ENCODE peak calls at places on chromosomes 13 and 19, in ten cellular contexts. One of them, this sample, is unnamed.

GRCh38 chr13:98144501-98145350 is 1.8 kb downstream of the FARP1 start:
- DNase-seq in iPS-NIHi11: peak
- DNase-seq in stimulated activated CD4-positive, alpha-beta T cell treated with anti-CD3 and anti-CD28 coated beads, Interleukin-1b, Interleukin-23, amount 100 ng/mL, for 24 hours: no peak
- DNase-seq in Peyer's patch: no peak
- DNase-seq in HTR-8/SVneo: no peak
- DNase-seq in ascending aorta: no peak
- DNase-seq in DMS 273 treated with DMSO at 0.1 percent for 48 hours: peak
- DNase-seq in SHP77 treated with DMSO at 0.1 percent for 48 hours: peak
- DNase-seq in WTC11: peak
- DNase-seq in stimulated activated CD8-positive, alpha-beta memory T cell treated with anti-CD3 and anti-CD28 coated beads, Interleukin-15, amount 100 ng/mL, for 1 hour: no peak
- DNase-seq in this sample: no peak

GRCh38 chr13:54029226-54029625 is 1000.6 kb downstream of the OLFM4 start:
- DNase-seq in WTC11: no peak
- DNase-seq in DMS 273 treated with DMSO at 0.1 percent for 48 hours: no peak
- DNase-seq in iPS-NIHi11: peak
- DNase-seq in ascending aorta: no peak
- DNase-seq in stimulated activated CD8-positive, alpha-beta memory T cell treated with anti-CD3 and anti-CD28 coated beads, Interleukin-15, amount 100 ng/mL, for 1 hour: no peak
- DNase-seq in HTR-8/SVneo: no peak
- DNase-seq in Peyer's patch: no peak
- DNase-seq in stimulated activated CD4-positive, alpha-beta T cell treated with anti-CD3 and anti-CD28 coated beads, Interleukin-1b, Interleukin-23, amount 100 ng/mL, for 24 hours: no peak
- DNase-seq in SHP77 treated with DMSO at 0.1 percent for 48 hours: no peak
- DNase-seq in this sample: no peak

GRCh38 chr19:46299004-46299509 is 2.2 kb downstream of the HIF3A start:
- DNase-seq in ascending aorta: peak
- DNase-seq in Peyer's patch: peak
- DNase-seq in HTR-8/SVneo: peak
- DNase-seq in DMS 273 treated with DMSO at 0.1 percent for 48 hours: peak
- DNase-seq in iPS-NIHi11: peak
- DNase-seq in WTC11: no peak
- DNase-seq in stimulated activated CD4-positive, alpha-beta T cell treated with anti-CD3 and anti-CD28 coated beads, Interleukin-1b, Interleukin-23, amount 100 ng/mL, for 24 hours: no peak
- DNase-seq in SHP77 treated with DMSO at 0.1 percent for 48 hours: peak
- DNase-seq in stimulated activated CD8-positive, alpha-beta memory T cell treated with anti-CD3 and anti-CD28 coated beads, Interleukin-15, amount 100 ng/mL, for 1 hour: no peak
- DNase-seq in this sample: no peak

GRCh38 chr19:18007605-18007938 is 398 bp upstream of the ARRDC2 start:
- DNase-seq in Peyer's patch: no peak
- DNase-seq in stimulated activated CD8-positive, alpha-beta memory T cell treated with anti-CD3 and anti-CD28 coated beads, Interleukin-15, amount 100 ng/mL, for 1 hour: no peak
- DNase-seq in SHP77 treated with DMSO at 0.1 percent for 48 hours: no peak
- DNase-seq in HTR-8/SVneo: no peak
- DNase-seq in DMS 273 treated with DMSO at 0.1 percent for 48 hours: no peak
- DNase-seq in WTC11: no peak
- DNase-seq in ascending aorta: no peak
- DNase-seq in iPS-NIHi11: no peak
- DNase-seq in stimulated activated CD4-positive, alpha-beta T cell treated with anti-CD3 and anti-CD28 coated beads, Interleukin-1b, Interleukin-23, amount 100 ng/mL, for 24 hours: no peak
- DNase-seq in this sample: no peak

GRCh38 chr19:34353546-34353945 is 11.4 kb upstream of the GPI start:
- DNase-seq in ascending aorta: no peak
- DNase-seq in stimulated activated CD8-positive, alpha-beta memory T cell treated with anti-CD3 and anti-CD28 coated beads, Interleukin-15, amount 100 ng/mL, for 1 hour: no peak
- DNase-seq in WTC11: no peak
- DNase-seq in iPS-NIHi11: no peak
- DNase-seq in HTR-8/SVneo: no peak
- DNase-seq in stimulated activated CD4-positive, alpha-beta T cell treated with anti-CD3 and anti-CD28 coated beads, Interleukin-1b, Interleukin-23, amount 100 ng/mL, for 24 hours: no peak
- DNase-seq in SHP77 treated with DMSO at 0.1 percent for 48 hours: peak
- DNase-seq in DMS 273 treated with DMSO at 0.1 percent for 48 hours: no peak
- DNase-seq in Peyer's patch: no peak
- DNase-seq in this sample: no peak

GRCh38 chr13:30735025-30735967 is at the start of gene ALOX5AP:
- DNase-seq in HTR-8/SVneo: no peak
- DNase-seq in ascending aorta: no peak
- DNase-seq in stimulated activated CD8-positive, alpha-beta memory T cell treated with anti-CD3 and anti-CD28 coated beads, Interleukin-15, amount 100 ng/mL, for 1 hour: no peak
- DNase-seq in iPS-NIHi11: no peak
- DNase-seq in SHP77 treated with DMSO at 0.1 percent for 48 hours: no peak
- DNase-seq in DMS 273 treated with DMSO at 0.1 percent for 48 hours: no peak
- DNase-seq in stimulated activated CD4-positive, alpha-beta T cell treated with anti-CD3 and anti-CD28 coated beads, Interleukin-1b, Interleukin-23, amount 100 ng/mL, for 24 hours: no peak
- DNase-seq in WTC11: no peak
- DNase-seq in Peyer's patch: peak
- DNase-seq in this sample: peak

GRCh38 chr19:45523642-45524256 is 16.5 kb downstream of the VASP start:
- DNase-seq in Peyer's patch: peak
- DNase-seq in stimulated activated CD8-positive, alpha-beta memory T cell treated with anti-CD3 and anti-CD28 coated beads, Interleukin-15, amount 100 ng/mL, for 1 hour: peak
- DNase-seq in SHP77 treated with DMSO at 0.1 percent for 48 hours: peak
- DNase-seq in iPS-NIHi11: peak
- DNase-seq in stimulated activated CD4-positive, alpha-beta T cell treated with anti-CD3 and anti-CD28 coated beads, Interleukin-1b, Interleukin-23, amount 100 ng/mL, for 24 hours: peak
- DNase-seq in DMS 273 treated with DMSO at 0.1 percent for 48 hours: peak
- DNase-seq in HTR-8/SVneo: peak
- DNase-seq in ascending aorta: peak
- DNase-seq in WTC11: peak
- DNase-seq in this sample: peak

GRCh38 chr19:10036601-10037071 is 23.4 kb downstream of the RDH8 start:
- DNase-seq in stimulated activated CD8-positive, alpha-beta memory T cell treated with anti-CD3 and anti-CD28 coated beads, Interleukin-15, amount 100 ng/mL, for 1 hour: no peak
- DNase-seq in iPS-NIHi11: no peak
- DNase-seq in ascending aorta: no peak
- DNase-seq in HTR-8/SVneo: no peak
- DNase-seq in Peyer's patch: no peak
- DNase-seq in SHP77 treated with DMSO at 0.1 percent for 48 hours: no peak
- DNase-seq in DMS 273 treated with DMSO at 0.1 percent for 48 hours: no peak
- DNase-seq in WTC11: no peak
- DNase-seq in stimulated activated CD4-positive, alpha-beta T cell treated with anti-CD3 and anti-CD28 coated beads, Interleukin-1b, Interleukin-23, amount 100 ng/mL, for 24 hours: no peak
- DNase-seq in this sample: no peak

GRCh38 chr13:43787998-43788397 is 1.2 kb upstream of the ENOX1 start:
- DNase-seq in SHP77 treated with DMSO at 0.1 percent for 48 hours: no peak
- DNase-seq in Peyer's patch: no peak
- DNase-seq in WTC11: peak
- DNase-seq in DMS 273 treated with DMSO at 0.1 percent for 48 hours: peak
- DNase-seq in ascending aorta: no peak
- DNase-seq in HTR-8/SVneo: no peak
- DNase-seq in stimulated activated CD4-positive, alpha-beta T cell treated with anti-CD3 and anti-CD28 coated beads, Interleukin-1b, Interleukin-23, amount 100 ng/mL, for 24 hours: no peak
- DNase-seq in stimulated activated CD8-positive, alpha-beta memory T cell treated with anti-CD3 and anti-CD28 coated beads, Interleukin-15, amount 100 ng/mL, for 1 hour: no peak
- DNase-seq in iPS-NIHi11: no peak
- DNase-seq in this sample: no peak

GRCh38 chr13:93776936-93777335 is 550.3 kb downstream of the GPC6 start:
- DNase-seq in iPS-NIHi11: no peak
- DNase-seq in WTC11: no peak
- DNase-seq in ascending aorta: no peak
- DNase-seq in stimulated activated CD4-positive, alpha-beta T cell treated with anti-CD3 and anti-CD28 coated beads, Interleukin-1b, Interleukin-23, amount 100 ng/mL, for 24 hours: no peak
- DNase-seq in SHP77 treated with DMSO at 0.1 percent for 48 hours: no peak
- DNase-seq in stimulated activated CD8-positive, alpha-beta memory T cell treated with anti-CD3 and anti-CD28 coated beads, Interleukin-15, amount 100 ng/mL, for 1 hour: no peak
- DNase-seq in HTR-8/SVneo: no peak
- DNase-seq in Peyer's patch: no peak
- DNase-seq in DMS 273 treated with DMSO at 0.1 percent for 48 hours: no peak
- DNase-seq in this sample: no peak

GRCh38 chr13:94192576-94192975 is 286.9 kb downstream of the DCT start:
- DNase-seq in stimulated activated CD4-positive, alpha-beta T cell treated with anti-CD3 and anti-CD28 coated beads, Interleukin-1b, Interleukin-23, amount 100 ng/mL, for 24 hours: no peak
- DNase-seq in WTC11: peak
- DNase-seq in DMS 273 treated with DMSO at 0.1 percent for 48 hours: no peak
- DNase-seq in SHP77 treated with DMSO at 0.1 percent for 48 hours: peak
- DNase-seq in iPS-NIHi11: peak
- DNase-seq in ascending aorta: no peak
- DNase-seq in Peyer's patch: no peak
- DNase-seq in stimulated activated CD8-positive, alpha-beta memory T cell treated with anti-CD3 and anti-CD28 coated beads, Interleukin-15, amount 100 ng/mL, for 1 hour: no peak
- DNase-seq in HTR-8/SVneo: no peak
- DNase-seq in this sample: no peak

GRCh38 chr19:19427935-19428334 is 22.5 kb downstream of the GATAD2A start:
- DNase-seq in SHP77 treated with DMSO at 0.1 percent for 48 hours: no peak
- DNase-seq in HTR-8/SVneo: no peak
- DNase-seq in DMS 273 treated with DMSO at 0.1 percent for 48 hours: no peak
- DNase-seq in stimulated activated CD8-positive, alpha-beta memory T cell treated with anti-CD3 and anti-CD28 coated beads, Interleukin-15, amount 100 ng/mL, for 1 hour: no peak
- DNase-seq in Peyer's patch: no peak
- DNase-seq in stimulated activated CD4-positive, alpha-beta T cell treated with anti-CD3 and anti-CD28 coated beads, Interleukin-1b, Interleukin-23, amount 100 ng/mL, for 24 hours: no peak
- DNase-seq in WTC11: no peak
- DNase-seq in ascending aorta: no peak
- DNase-seq in iPS-NIHi11: no peak
- DNase-seq in this sample: no peak

GRCh38 chr19:48516536-48516935 is 4.9 kb upstream of the LMTK3 start:
- DNase-seq in stimulated activated CD8-positive, alpha-beta memory T cell treated with anti-CD3 and anti-CD28 coated beads, Interleukin-15, amount 100 ng/mL, for 1 hour: no peak
- DNase-seq in ascending aorta: no peak
- DNase-seq in Peyer's patch: no peak
- DNase-seq in stimulated activated CD4-positive, alpha-beta T cell treated with anti-CD3 and anti-CD28 coated beads, Interleukin-1b, Interleukin-23, amount 100 ng/mL, for 24 hours: no peak
- DNase-seq in DMS 273 treated with DMSO at 0.1 percent for 48 hours: no peak
- DNase-seq in HTR-8/SVneo: no peak
- DNase-seq in iPS-NIHi11: no peak
- DNase-seq in SHP77 treated with DMSO at 0.1 percent for 48 hours: no peak
- DNase-seq in WTC11: no peak
- DNase-seq in this sample: no peak

GRCh38 chr19:10686661-10687517 is 14.3 kb upstream of the QTRT1 start:
- DNase-seq in WTC11: no peak
- DNase-seq in SHP77 treated with DMSO at 0.1 percent for 48 hours: no peak
- DNase-seq in ascending aorta: no peak
- DNase-seq in stimulated activated CD8-positive, alpha-beta memory T cell treated with anti-CD3 and anti-CD28 coated beads, Interleukin-15, amount 100 ng/mL, for 1 hour: no peak
- DNase-seq in Peyer's patch: no peak
- DNase-seq in HTR-8/SVneo: no peak
- DNase-seq in DMS 273 treated with DMSO at 0.1 percent for 48 hours: no peak
- DNase-seq in stimulated activated CD4-positive, alpha-beta T cell treated with anti-CD3 and anti-CD28 coated beads, Interleukin-1b, Interleukin-23, amount 100 ng/mL, for 24 hours: no peak
- DNase-seq in iPS-NIHi11: no peak
- DNase-seq in this sample: no peak

GRCh38 chr19:41967056-41967783 is 8.1 kb upstream of the RABAC1 start:
- DNase-seq in HTR-8/SVneo: no peak
- DNase-seq in SHP77 treated with DMSO at 0.1 percent for 48 hours: no peak
- DNase-seq in stimulated activated CD8-positive, alpha-beta memory T cell treated with anti-CD3 and anti-CD28 coated beads, Interleukin-15, amount 100 ng/mL, for 1 hour: no peak
- DNase-seq in ascending aorta: no peak
- DNase-seq in DMS 273 treated with DMSO at 0.1 percent for 48 hours: no peak
- DNase-seq in Peyer's patch: no peak
- DNase-seq in iPS-NIHi11: no peak
- DNase-seq in stimulated activated CD4-positive, alpha-beta T cell treated with anti-CD3 and anti-CD28 coated beads, Interleukin-1b, Interleukin-23, amount 100 ng/mL, for 24 hours: no peak
- DNase-seq in WTC11: no peak
- DNase-seq in this sample: no peak

GRCh38 chr13:114140131-114140908 is 7.9 kb upstream of the RASA3 start:
- DNase-seq in SHP77 treated with DMSO at 0.1 percent for 48 hours: no peak
- DNase-seq in stimulated activated CD4-positive, alpha-beta T cell treated with anti-CD3 and anti-CD28 coated beads, Interleukin-1b, Interleukin-23, amount 100 ng/mL, for 24 hours: no peak
- DNase-seq in HTR-8/SVneo: no peak
- DNase-seq in iPS-NIHi11: no peak
- DNase-seq in Peyer's patch: peak
- DNase-seq in DMS 273 treated with DMSO at 0.1 percent for 48 hours: no peak
- DNase-seq in stimulated activated CD8-positive, alpha-beta memory T cell treated with anti-CD3 and anti-CD28 coated beads, Interleukin-15, amount 100 ng/mL, for 1 hour: no peak
- DNase-seq in ascending aorta: no peak
- DNase-seq in WTC11: peak
- DNase-seq in this sample: peak

GRCh38 chr19:38564981-38565685 is 52.6 kb downstream of the MAP4K1 start:
- DNase-seq in DMS 273 treated with DMSO at 0.1 percent for 48 hours: no peak
- DNase-seq in Peyer's patch: peak
- DNase-seq in SHP77 treated with DMSO at 0.1 percent for 48 hours: no peak
- DNase-seq in ascending aorta: no peak
- DNase-seq in stimulated activated CD8-positive, alpha-beta memory T cell treated with anti-CD3 and anti-CD28 coated beads, Interleukin-15, amount 100 ng/mL, for 1 hour: no peak
- DNase-seq in iPS-NIHi11: peak
- DNase-seq in stimulated activated CD4-positive, alpha-beta T cell treated with anti-CD3 and anti-CD28 coated beads, Interleukin-1b, Interleukin-23, amount 100 ng/mL, for 24 hours: no peak
- DNase-seq in WTC11: no peak
- DNase-seq in HTR-8/SVneo: no peak
- DNase-seq in this sample: peak

GRCh38 chr13:73870036-73870741 is 264.0 kb downstream of the KLF12 start:
- DNase-seq in Peyer's patch: no peak
- DNase-seq in SHP77 treated with DMSO at 0.1 percent for 48 hours: no peak
- DNase-seq in stimulated activated CD8-positive, alpha-beta memory T cell treated with anti-CD3 and anti-CD28 coated beads, Interleukin-15, amount 100 ng/mL, for 1 hour: no peak
- DNase-seq in DMS 273 treated with DMSO at 0.1 percent for 48 hours: no peak
- DNase-seq in stimulated activated CD4-positive, alpha-beta T cell treated with anti-CD3 and anti-CD28 coated beads, Interleukin-1b, Interleukin-23, amount 100 ng/mL, for 24 hours: no peak
- DNase-seq in WTC11: no peak
- DNase-seq in HTR-8/SVneo: no peak
- DNase-seq in ascending aorta: no peak
- DNase-seq in iPS-NIHi11: no peak
- DNase-seq in this sample: no peak

GRCh38 chr13:48393698-48394085 is 19.2 kb downstream of the LPAR6 start:
- DNase-seq in stimulated activated CD4-positive, alpha-beta T cell treated with anti-CD3 and anti-CD28 coated beads, Interleukin-1b, Interleukin-23, amount 100 ng/mL, for 24 hours: no peak
- DNase-seq in HTR-8/SVneo: no peak
- DNase-seq in Peyer's patch: no peak
- DNase-seq in stimulated activated CD8-positive, alpha-beta memory T cell treated with anti-CD3 and anti-CD28 coated beads, Interleukin-15, amount 100 ng/mL, for 1 hour: no peak
- DNase-seq in DMS 273 treated with DMSO at 0.1 percent for 48 hours: no peak
- DNase-seq in WTC11: no peak
- DNase-seq in SHP77 treated with DMSO at 0.1 percent for 48 hours: no peak
- DNase-seq in iPS-NIHi11: no peak
- DNase-seq in ascending aorta: no peak
- DNase-seq in this sample: no peak

GRCh38 chr19:2081873-2082810 is 14.0 kb downstream of the MOB3A start:
- DNase-seq in SHP77 treated with DMSO at 0.1 percent for 48 hours: no peak
- DNase-seq in iPS-NIHi11: no peak
- DNase-seq in DMS 273 treated with DMSO at 0.1 percent for 48 hours: no peak
- DNase-seq in Peyer's patch: peak
- DNase-seq in stimulated activated CD4-positive, alpha-beta T cell treated with anti-CD3 and anti-CD28 coated beads, Interleukin-1b, Interleukin-23, amount 100 ng/mL, for 24 hours: no peak
- DNase-seq in HTR-8/SVneo: no peak
- DNase-seq in ascending aorta: no peak
- DNase-seq in WTC11: no peak
- DNase-seq in stimulated activated CD8-positive, alpha-beta memory T cell treated with anti-CD3 and anti-CD28 coated beads, Interleukin-15, amount 100 ng/mL, for 1 hour: no peak
- DNase-seq in this sample: no peak

GRCh38 chr13:114026128-114026880 is 52.4 kb upstream of the C13orf46 start:
- DNase-seq in iPS-NIHi11: no peak
- DNase-seq in SHP77 treated with DMSO at 0.1 percent for 48 hours: no peak
- DNase-seq in WTC11: no peak
- DNase-seq in ascending aorta: no peak
- DNase-seq in DMS 273 treated with DMSO at 0.1 percent for 48 hours: no peak
- DNase-seq in stimulated activated CD4-positive, alpha-beta T cell treated with anti-CD3 and anti-CD28 coated beads, Interleukin-1b, Interleukin-23, amount 100 ng/mL, for 24 hours: no peak
- DNase-seq in HTR-8/SVneo: no peak
- DNase-seq in stimulated activated CD8-positive, alpha-beta memory T cell treated with anti-CD3 and anti-CD28 coated beads, Interleukin-15, amount 100 ng/mL, for 1 hour: no peak
- DNase-seq in Peyer's patch: no peak
- DNase-seq in this sample: no peak

GRCh38 chr13:77650409-77650808 is 47.1 kb upstream of the SLAIN1 start:
- DNase-seq in SHP77 treated with DMSO at 0.1 percent for 48 hours: no peak
- DNase-seq in WTC11: no peak
- DNase-seq in ascending aorta: no peak
- DNase-seq in iPS-NIHi11: no peak
- DNase-seq in stimulated activated CD8-positive, alpha-beta memory T cell treated with anti-CD3 and anti-CD28 coated beads, Interleukin-15, amount 100 ng/mL, for 1 hour: no peak
- DNase-seq in Peyer's patch: no peak
- DNase-seq in DMS 273 treated with DMSO at 0.1 percent for 48 hours: no peak
- DNase-seq in stimulated activated CD4-positive, alpha-beta T cell treated with anti-CD3 and anti-CD28 coated beads, Interleukin-1b, Interleukin-23, amount 100 ng/mL, for 24 hours: no peak
- DNase-seq in HTR-8/SVneo: no peak
- DNase-seq in this sample: no peak

This sample was measured in naive B cell.